ENCODE peak calls at places on chromosomes 4 and X, in ten cellular contexts. One of them, this sample, is unnamed.
A peak's percentile ranks its signal among the peaks of the same experiment; 100 is the strongest.

GRCh38 chrX:42948723-42949122 is 170.8 kb upstream of the PPP1R2C start:
- DNase-seq in GM23338: no peak
- DNase-seq in esophagus muscularis mucosa: no peak
- DNase-seq in sigmoid colon: no peak
- DNase-seq in endothelial cell of umbilical vein: peak; percentile 45
- DNase-seq in H1: no peak
- DNase-seq in spleen: no peak
- DNase-seq in stomach: no peak
- DNase-seq in HCT116: no peak
- DNase-seq in transverse colon: no peak
- DNase-seq in this sample: no peak

GRCh38 chr4:119005888-119006287 is 117.2 kb downstream of the SYNPO2 start:
- DNase-seq in sigmoid colon: no peak
- DNase-seq in esophagus muscularis mucosa: no peak
- DNase-seq in spleen: no peak
- DNase-seq in endothelial cell of umbilical vein: no peak
- DNase-seq in stomach: no peak
- DNase-seq in GM23338: no peak
- DNase-seq in HCT116: no peak
- DNase-seq in H1: no peak
- DNase-seq in transverse colon: no peak
- DNase-seq in this sample: no peak

GRCh38 chr4:161714022-161714751 is 449.6 kb downstream of the FSTL5 start:
- DNase-seq in endothelial cell of umbilical vein: peak; percentile 85
- DNase-seq in spleen: no peak
- DNase-seq in GM23338: no peak
- DNase-seq in H1: no peak
- DNase-seq in esophagus muscularis mucosa: no peak
- DNase-seq in stomach: no peak
- DNase-seq in HCT116: peak; percentile 18
- DNase-seq in transverse colon: no peak
- DNase-seq in sigmoid colon: no peak
- DNase-seq in this sample: no peak

GRCh38 chrX:106613277-106613676 is 1.5 kb downstream of the RADX start:
- DNase-seq in GM23338: no peak
- DNase-seq in esophagus muscularis mucosa: no peak
- DNase-seq in endothelial cell of umbilical vein: no peak
- DNase-seq in sigmoid colon: no peak
- DNase-seq in stomach: no peak
- DNase-seq in H1: no peak
- DNase-seq in transverse colon: no peak
- DNase-seq in spleen: no peak
- DNase-seq in HCT116: no peak
- DNase-seq in this sample: no peak

GRCh38 chrX:15804563-15804962 is 14.3 kb downstream of the ZRSR2 start:
- DNase-seq in transverse colon: no peak
- DNase-seq in HCT116: no peak
- DNase-seq in endothelial cell of umbilical vein: no peak
- DNase-seq in H1: no peak
- DNase-seq in stomach: no peak
- DNase-seq in esophagus muscularis mucosa: no peak
- DNase-seq in GM23338: no peak
- DNase-seq in spleen: no peak
- DNase-seq in sigmoid colon: no peak
- DNase-seq in this sample: no peak

GRCh38 chr4:165716472-165716871 is 156.6 kb upstream of the TLL1 start:
- DNase-seq in GM23338: no peak
- DNase-seq in endothelial cell of umbilical vein: no peak
- DNase-seq in H1: no peak
- DNase-seq in transverse colon: no peak
- DNase-seq in stomach: no peak
- DNase-seq in esophagus muscularis mucosa: no peak
- DNase-seq in spleen: no peak
- DNase-seq in HCT116: no peak
- DNase-seq in sigmoid colon: no peak
- DNase-seq in this sample: no peak

GRCh38 chrX:133985164-133986007 is at the start of gene GPC3:
- DNase-seq in GM23338: peak; percentile 77
- DNase-seq in endothelial cell of umbilical vein: peak; percentile 8
- DNase-seq in transverse colon: peak; percentile 27
- DNase-seq in stomach: peak; percentile 39
- DNase-seq in spleen: peak; percentile 73
- DNase-seq in HCT116: no peak
- DNase-seq in esophagus muscularis mucosa: no peak
- DNase-seq in H1: peak; percentile 29
- DNase-seq in sigmoid colon: peak; percentile 72
- DNase-seq in this sample: peak; percentile 19

GRCh38 chr4:15738877-15739276 is 36.0 kb downstream of the BST1 start:
- DNase-seq in esophagus muscularis mucosa: no peak
- DNase-seq in stomach: no peak
- DNase-seq in H1: no peak
- DNase-seq in spleen: no peak
- DNase-seq in transverse colon: no peak
- DNase-seq in endothelial cell of umbilical vein: no peak
- DNase-seq in sigmoid colon: no peak
- DNase-seq in GM23338: no peak
- DNase-seq in HCT116: no peak
- DNase-seq in this sample: no peak

GRCh38 chr4:183485411-183486160 is 19.3 kb upstream of the ING2 start:
- DNase-seq in GM23338: no peak
- DNase-seq in H1: no peak
- DNase-seq in HCT116: no peak
- DNase-seq in spleen: no peak
- DNase-seq in stomach: no peak
- DNase-seq in sigmoid colon: no peak
- DNase-seq in esophagus muscularis mucosa: no peak
- DNase-seq in transverse colon: no peak
- DNase-seq in endothelial cell of umbilical vein: no peak
- DNase-seq in this sample: no peak

GRCh38 chr4:156638925-156639605 is 332.5 kb downstream of the PDGFC start:
- DNase-seq in endothelial cell of umbilical vein: no peak
- DNase-seq in stomach: no peak
- DNase-seq in transverse colon: no peak
- DNase-seq in sigmoid colon: no peak
- DNase-seq in spleen: no peak
- DNase-seq in esophagus muscularis mucosa: no peak
- DNase-seq in H1: no peak
- DNase-seq in GM23338: no peak
- DNase-seq in HCT116: no peak
- DNase-seq in this sample: no peak

GRCh38 chr4:140296335-140296753 is 77.1 kb upstream of the SCOC start:
- DNase-seq in GM23338: no peak
- DNase-seq in spleen: no peak
- DNase-seq in transverse colon: peak; percentile 40
- DNase-seq in esophagus muscularis mucosa: peak; percentile 96
- DNase-seq in sigmoid colon: peak; percentile 91
- DNase-seq in stomach: peak; percentile 29
- DNase-seq in HCT116: peak; percentile 27
- DNase-seq in H1: no peak
- DNase-seq in endothelial cell of umbilical vein: peak; percentile 68
- DNase-seq in this sample: no peak

GRCh38 chrX:153761863-153762262 is 2.2 kb upstream of the PLXNB3 start:
- DNase-seq in GM23338: no peak
- DNase-seq in stomach: no peak
- DNase-seq in HCT116: no peak
- DNase-seq in spleen: peak; percentile 50
- DNase-seq in esophagus muscularis mucosa: no peak
- DNase-seq in transverse colon: no peak
- DNase-seq in sigmoid colon: peak; percentile 57
- DNase-seq in H1: no peak
- DNase-seq in endothelial cell of umbilical vein: no peak
- DNase-seq in this sample: no peak

GRCh38 chrX:13167444-13168207 is 123.2 kb upstream of the FAM9C start:
- DNase-seq in H1: no peak
- DNase-seq in spleen: no peak
- DNase-seq in esophagus muscularis mucosa: no peak
- DNase-seq in sigmoid colon: no peak
- DNase-seq in stomach: no peak
- DNase-seq in transverse colon: no peak
- DNase-seq in GM23338: no peak
- DNase-seq in HCT116: no peak
- DNase-seq in endothelial cell of umbilical vein: peak; percentile 79
- DNase-seq in this sample: no peak

GRCh38 chrX:106939566-106939965 is 19.4 kb downstream of the CLDN2 start:
- DNase-seq in transverse colon: no peak
- DNase-seq in GM23338: no peak
- DNase-seq in HCT116: no peak
- DNase-seq in H1: no peak
- DNase-seq in endothelial cell of umbilical vein: no peak
- DNase-seq in sigmoid colon: no peak
- DNase-seq in esophagus muscularis mucosa: no peak
- DNase-seq in stomach: no peak
- DNase-seq in spleen: no peak
- DNase-seq in this sample: no peak

GRCh38 chr4:83833920-83834319 is 298.0 kb downstream of the GPAT3 start:
- DNase-seq in spleen: no peak
- DNase-seq in endothelial cell of umbilical vein: no peak
- DNase-seq in sigmoid colon: no peak
- DNase-seq in esophagus muscularis mucosa: no peak
- DNase-seq in GM23338: no peak
- DNase-seq in H1: no peak
- DNase-seq in HCT116: no peak
- DNase-seq in stomach: no peak
- DNase-seq in transverse colon: no peak
- DNase-seq in this sample: no peak

GRCh38 chr4:83837614-83838308 is 301.9 kb downstream of the GPAT3 start:
- DNase-seq in stomach: no peak
- DNase-seq in transverse colon: no peak
- DNase-seq in GM23338: no peak
- DNase-seq in HCT116: no peak
- DNase-seq in endothelial cell of umbilical vein: no peak
- DNase-seq in H1: no peak
- DNase-seq in spleen: no peak
- DNase-seq in esophagus muscularis mucosa: no peak
- DNase-seq in sigmoid colon: no peak
- DNase-seq in this sample: no peak
- TF ChIP-seq POLR2AphosphoS5 in stomach: no peak
- TF ChIP-seq POLR2AphosphoS5 in transverse colon: no peak
- TF ChIP-seq POLR2AphosphoS5 in GM23338: no peak
- TF ChIP-seq POLR2AphosphoS5 in HCT116: no peak
- TF ChIP-seq POLR2AphosphoS5 in endothelial cell of umbilical vein: no peak
- TF ChIP-seq POLR2AphosphoS5 in H1: no peak
- TF ChIP-seq POLR2AphosphoS5 in spleen: no peak
- TF ChIP-seq POLR2AphosphoS5 in esophagus muscularis mucosa: no peak
- TF ChIP-seq POLR2AphosphoS5 in sigmoid colon: no peak
- TF ChIP-seq POLR2AphosphoS5 in this sample: no peak

GRCh38 chr4:8283631-8284121 is 14.1 kb downstream of the HTRA3 start:
- DNase-seq in GM23338: peak; percentile 44
- DNase-seq in HCT116: no peak
- DNase-seq in endothelial cell of umbilical vein: no peak
- DNase-seq in esophagus muscularis mucosa: no peak
- DNase-seq in stomach: no peak
- DNase-seq in spleen: peak; percentile 66
- DNase-seq in transverse colon: no peak
- DNase-seq in H1: no peak
- DNase-seq in sigmoid colon: peak; percentile 66
- DNase-seq in this sample: no peak
- TF ChIP-seq CTCF in GM23338: no peak
- TF ChIP-seq CTCF in HCT116: no peak
- TF ChIP-seq CTCF in endothelial cell of umbilical vein: no peak
- TF ChIP-seq CTCF in esophagus muscularis mucosa: no peak
- TF ChIP-seq CTCF in stomach: no peak
- TF ChIP-seq CTCF in spleen: no peak
- TF ChIP-seq CTCF in transverse colon: no peak
- TF ChIP-seq CTCF in H1: peak; percentile 33
- TF ChIP-seq CTCF in sigmoid colon: no peak
- TF ChIP-seq CTCF in this sample: no peak

DNA sequence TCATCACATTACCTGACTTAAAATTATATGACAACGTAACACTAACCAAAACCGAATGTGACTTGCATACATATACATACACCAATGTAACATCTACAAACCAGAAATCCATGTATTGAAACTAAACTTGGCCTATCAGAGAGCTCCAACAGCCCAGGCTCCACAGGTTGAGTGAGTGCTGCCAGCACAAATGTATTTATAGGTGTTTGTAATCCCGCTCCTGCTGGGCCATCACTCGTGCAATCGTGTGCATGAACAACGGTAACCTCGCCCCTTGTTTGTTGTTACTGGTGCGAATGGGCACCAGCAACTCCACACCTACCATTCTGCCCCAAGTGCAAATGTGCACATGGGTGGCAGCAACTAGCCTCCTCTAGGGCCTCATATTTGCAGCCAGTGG is 285.7 kb upstream of the ZCCHC13 start:
- DNase-seq in transverse colon: no peak
- DNase-seq in esophagus muscularis mucosa: no peak
- DNase-seq in HCT116: no peak
- DNase-seq in sigmoid colon: no peak
- DNase-seq in stomach: no peak
- DNase-seq in endothelial cell of umbilical vein: no peak
- DNase-seq in H1: no peak
- DNase-seq in spleen: no peak
- DNase-seq in GM23338: no peak
- DNase-seq in this sample: no peak
- H3K27ac ChIP-seq in transverse colon: no peak overlapping the region
- H3K27ac ChIP-seq in esophagus muscularis mucosa: no peak overlapping the region
- H3K27ac ChIP-seq in HCT116: no peak overlapping the region
- H3K27ac ChIP-seq in sigmoid colon: no peak overlapping the region
- H3K27ac ChIP-seq in stomach: no peak overlapping the region
- H3K27ac ChIP-seq in endothelial cell of umbilical vein: no peak overlapping the region
- H3K27ac ChIP-seq in H1: no peak overlapping the region
- H3K27ac ChIP-seq in spleen: no peak overlapping the region
- H3K27ac ChIP-seq in GM23338: no peak overlapping the region
- H3K27ac ChIP-seq in this sample: no peak overlapping the region

GRCh38 chr4:5704276-5704675 is 4.1 kb downstream of the EVC2 start:
- DNase-seq in stomach: no peak
- DNase-seq in spleen: no peak
- DNase-seq in H1: no peak
- DNase-seq in HCT116: no peak
- DNase-seq in sigmoid colon: no peak
- DNase-seq in endothelial cell of umbilical vein: no peak
- DNase-seq in transverse colon: no peak
- DNase-seq in esophagus muscularis mucosa: no peak
- DNase-seq in GM23338: no peak
- DNase-seq in this sample: no peak

GRCh38 chr4:5706486-5707290 is 1.7 kb downstream of the EVC2 start:
- DNase-seq in stomach: no peak
- DNase-seq in esophagus muscularis mucosa: no peak
- DNase-seq in spleen: no peak
- DNase-seq in sigmoid colon: no peak
- DNase-seq in endothelial cell of umbilical vein: no peak
- DNase-seq in H1: no peak
- DNase-seq in HCT116: no peak
- DNase-seq in transverse colon: no peak
- DNase-seq in GM23338: no peak
- DNase-seq in this sample: no peak

GRCh38 chr4:5701971-5702370 is 6.4 kb downstream of the EVC2 start:
- DNase-seq in spleen: no peak
- DNase-seq in GM23338: no peak
- DNase-seq in endothelial cell of umbilical vein: no peak
- DNase-seq in sigmoid colon: peak; percentile 44
- DNase-seq in H1: no peak
- DNase-seq in transverse colon: no peak
- DNase-seq in HCT116: no peak
- DNase-seq in stomach: no peak
- DNase-seq in esophagus muscularis mucosa: no peak
- DNase-seq in this sample: no peak

GRCh38 chr4:5705672-5706310 is 2.6 kb downstream of the EVC2 start:
- DNase-seq in esophagus muscularis mucosa: no peak
- DNase-seq in sigmoid colon: no peak
- DNase-seq in HCT116: no peak
- DNase-seq in H1: no peak
- DNase-seq in stomach: no peak
- DNase-seq in spleen: no peak
- DNase-seq in endothelial cell of umbilical vein: no peak
- DNase-seq in GM23338: no peak
- DNase-seq in transverse colon: no peak
- DNase-seq in this sample: no peak

GRCh38 chr4:5703831-5704230 is 4.5 kb downstream of the EVC2 start:
- DNase-seq in esophagus muscularis mucosa: no peak
- DNase-seq in spleen: no peak
- DNase-seq in transverse colon: no peak
- DNase-seq in sigmoid colon: no peak
- DNase-seq in stomach: no peak
- DNase-seq in GM23338: no peak
- DNase-seq in HCT116: no peak
- DNase-seq in H1: no peak
- DNase-seq in endothelial cell of umbilical vein: no peak
- DNase-seq in this sample: no peak
- TF ChIP-seq POLR2AphosphoS5 in esophagus muscularis mucosa: no peak
- TF ChIP-seq POLR2AphosphoS5 in spleen: no peak
- TF ChIP-seq POLR2AphosphoS5 in transverse colon: no peak
- TF ChIP-seq POLR2AphosphoS5 in sigmoid colon: no peak
- TF ChIP-seq POLR2AphosphoS5 in stomach: no peak
- TF ChIP-seq POLR2AphosphoS5 in GM23338: no peak
- TF ChIP-seq POLR2AphosphoS5 in HCT116: no peak
- TF ChIP-seq POLR2AphosphoS5 in H1: no peak
- TF ChIP-seq POLR2AphosphoS5 in endothelial cell of umbilical vein: no peak
- TF ChIP-seq POLR2AphosphoS5 in this sample: no peak

This sample was measured in prostate gland.